ENCODE peak calls at places on chromosomes 11 and 22, in four cellular contexts. Q is ELR; Y is activated CD8-positive, alpha-beta T cell treated with anti-CD3 and anti-CD28 coated beads for 36 hours; B is kidney tubule cell. M is an unnamed sample.

GRCh38 chr11:103947566-103947919 is 88.9 kb upstream of the DDI1 start:
- DNase-seq in Y (no peak), B (no peak), Q (peak), M (peak)

GRCh38 chr11:12888525-12889158 is 120.5 kb upstream of the RASSF10 start:
- DNase-seq in Y (peak), Q (peak), B (peak), M (peak)

GRCh38 chr22:20429254-20430100 is 8.1 kb downstream of the SCARF2 start:
- DNase-seq in Q (no peak), Y (peak), B (no peak), M (no peak)

GRCh38 chr11:91997178-91997577 is 227.4 kb upstream of the FAT3 start:
- DNase-seq in Y (no peak), Q (no peak), B (no peak), M (no peak)

GRCh38 chr11:82682003-82682751 is 51.5 kb downstream of the FAM181B start:
- DNase-seq in Y (peak), B (peak), Q (peak), M (peak)

GRCh38 chr22:50219800-50220602 is 19.2 kb downstream of the SELENOO start:
- DNase-seq in Q (no peak), Y (no peak), B (no peak), M (no peak)

GRCh38 chr22:25878933-25879332 is 136.9 kb downstream of the MYO18B start:
- DNase-seq in Q (no peak), Y (no peak), B (no peak), M (no peak)

GRCh38 chr22:20131856-20132685 is 467 bp downstream of the ZDHHC8 start:
- DNase-seq in Y (peak), B (no peak), Q (peak), M (peak)

GRCh38 chr11:74253361-74253760 is 58.1 kb downstream of the P4HA3 start:
- DNase-seq in B (no peak), Q (no peak), Y (no peak), M (no peak)

GRCh38 chr22:36384766-36385400 is 2.9 kb downstream of the MYH9 start:
- DNase-seq in B (peak), Y (peak), Q (peak), M (peak)

M was measured in fibroblast of gingiva.